ENCODE peak calls at places on chromosomes 11 and 22, in five cellular contexts. F is Calu3, E is MCF 10A, I is stomach, W is AG10803. T is an unnamed sample.

GRCh38 chr11:86580535-86580934 is 91.9 kb downstream of the ME3 start:
- DNase-seq in F (no peak), E (no peak), I (no peak), W (no peak), T (no peak)

GRCh38 chr11:1693327-1694063 is 3.5 kb upstream of the KRTAP5-6 start:
- DNase-seq in E (peak), I (peak), F (peak), W (peak), T (peak)

GRCh38 chr22:45413368-45414211 is at the start of the genes RIBC2 and SMC1B:
- DNase-seq in F (peak), E (peak), I (peak), W (peak), T (no peak)

GRCh38 chr22:25156736-25157135 is 42.9 kb upstream of the CRYBB3 start:
- DNase-seq in F (no peak), W (no peak), E (no peak), I (no peak), T (no peak)

GRCh38 chr11:72102946-72103753 is at the start of gene LAMTOR1:
- DNase-seq in F (peak), I (peak), W (peak), E (peak), T (peak)

GRCh38 chr11:62337682-62338181 is 484 bp downstream of the ASRGL1 start:
- DNase-seq in W (no peak), F (peak), I (peak), E (no peak), T (no peak)

GRCh38 chr11:2554338-2555240 is 109.8 kb downstream of the KCNQ1 start:
- DNase-seq in I (no peak), W (no peak), F (no peak), E (no peak), T (no peak)

GRCh38 chr11:126662055-126662790 is 306.7 kb downstream of the ST3GAL4 start:
- DNase-seq in F (no peak), I (no peak), W (no peak), E (no peak), T (no peak)

GRCh38 chr11:2204361-2205213 is 33.0 kb upstream of the TH start:
- DNase-seq in I (no peak), F (no peak), W (no peak), E (no peak), T (no peak)

GRCh38 chr22:47323518-47323917 is 561.1 kb downstream of the TBC1D22A start:
- DNase-seq in I (no peak), F (no peak), E (no peak), W (no peak), T (no peak)

GRCh38 chr11:1165256-1166041 is 7.7 kb downstream of the MUC5AC start:
- DNase-seq in F (no peak), E (no peak), W (no peak), I (peak), T (no peak)

GRCh38 chr11:9396752-9397151 is 12.3 kb downstream of the IPO7 start:
- DNase-seq in F (no peak), E (no peak), I (no peak), W (no peak), T (no peak)

GRCh38 chr11:84722583-84723108 is 904.5 kb downstream of the DLG2 start:
- DNase-seq in I (no peak), F (no peak), W (no peak), E (no peak), T (no peak)

GRCh38 chr11:112694813-112695212 is 266.4 kb upstream of the NCAM1 start:
- DNase-seq in I (no peak), F (no peak), W (no peak), E (peak), T (no peak)

GRCh38 chr11:18013790-18014507 is 1.1 kb upstream of the SERGEF start:
- DNase-seq in E (no peak), W (no peak), I (no peak), F (no peak), T (no peak)

GRCh38 chr11:86182976-86183584 is 61.5 kb upstream of the EED start:
- DNase-seq in W (no peak), E (peak), I (peak), F (peak), T (no peak)

GRCh38 chr22:26416670-26417270 is 12.3 kb upstream of the ASPHD2 start:
- DNase-seq in I (no peak), W (peak), F (peak), E (peak), T (no peak)

GRCh38 chr11:59218893-59219292 is 6.2 kb upstream of the MPEG1 start:
- DNase-seq in E (no peak), F (no peak), W (no peak), I (no peak), T (no peak)

GRCh38 chr11:117492578-117493251 is 165.1 kb downstream of the CEP164 start:
- DNase-seq in W (no peak), E (no peak), I (no peak), F (no peak), T (no peak)

GRCh38 chr22:29083576-29084566 is 11.0 kb downstream of the KREMEN1 start:
- DNase-seq in W (no peak), I (no peak), F (no peak), E (no peak), T (no peak)

GRCh38 chr11:22467248-22467647 is 129.1 kb downstream of the SLC17A6 start:
- DNase-seq in F (no peak), W (peak), I (no peak), E (no peak), T (no peak)

GRCh38 chr11:30879322-30880020 is 293.3 kb upstream of the MPPED2 start:
- DNase-seq in W (no peak), I (peak), E (no peak), F (no peak), T (no peak)

GRCh38 chr11:704799-705645 is 1.0 kb upstream of the EPS8L2 start:
- DNase-seq in I (peak), E (peak), W (no peak), F (peak), T (no peak)

GRCh38 chr11:88508558-88508807 is 170.9 kb upstream of the CTSC start:
- DNase-seq in W (no peak), F (no peak), E (no peak), I (no peak), T (no peak)

GRCh38 chr11:131302831-131303230 is 67.6 kb upstream of the NTM start:
- DNase-seq in E (no peak), I (no peak), W (peak), F (no peak), T (no peak)

GRCh38 chr11:62680825-62681240 is 2.0 kb upstream of the UBXN1 start:
- DNase-seq in E (peak), F (peak), I (peak), W (peak), T (no peak)

GRCh38 chr22:39215430-39216142 is 29.2 kb downstream of the PDGFB start:
- DNase-seq in I (no peak), W (no peak), F (no peak), E (no peak), T (no peak)

GRCh38 chr11:130945945-130946344 is 29.7 kb upstream of the SNX19 start:
- DNase-seq in I (no peak), W (peak), E (peak), F (no peak), T (peak)

GRCh38 chr11:69821511-69822040 is 2.4 kb upstream of the FGF3 start:
- DNase-seq in W (no peak), E (no peak), I (no peak), F (no peak), T (no peak)

DNA sequence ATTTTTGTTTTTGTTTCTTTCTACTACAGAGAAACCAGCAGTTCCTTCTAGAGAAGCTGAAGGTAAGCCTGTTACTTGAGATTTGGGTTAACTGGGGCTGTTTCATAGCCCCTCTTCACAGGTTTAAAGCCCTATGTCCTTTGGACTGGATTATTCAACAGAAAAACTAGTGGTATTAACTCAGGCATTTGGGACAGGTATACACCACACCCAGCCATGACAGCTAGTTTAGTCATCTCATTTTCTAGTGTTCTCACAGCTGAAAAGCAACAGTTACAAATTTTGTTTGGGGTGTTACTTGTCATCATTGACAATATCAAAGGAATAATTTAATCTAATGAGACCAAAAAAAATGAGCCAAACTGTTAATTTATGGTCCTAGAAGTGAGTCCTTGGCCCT is 14.0 kb downstream of the LAYN start:
- DNase-seq in F (no peak), W (no peak), I (no peak), E (peak), T (no peak)
- TF ChIP-seq CTCF in F (no peak), W (no peak), I (no peak), E (no peak), T (no peak)

GRCh38 chr11:5125221-5125620 is 12.9 kb downstream of the OR52A5 start:
- DNase-seq in W (no peak), F (no peak), E (no peak), I (no peak), T (no peak)

GRCh38 chr11:5118893-5119292 is 19.3 kb downstream of the OR52A5 start:
- DNase-seq in W (no peak), F (no peak), I (no peak), E (no peak), T (no peak)

GRCh38 chr11:5129457-5129877 is 8.7 kb downstream of the OR52A5 start:
- DNase-seq in I (no peak), W (no peak), F (no peak), E (no peak), T (no peak)

DNA sequence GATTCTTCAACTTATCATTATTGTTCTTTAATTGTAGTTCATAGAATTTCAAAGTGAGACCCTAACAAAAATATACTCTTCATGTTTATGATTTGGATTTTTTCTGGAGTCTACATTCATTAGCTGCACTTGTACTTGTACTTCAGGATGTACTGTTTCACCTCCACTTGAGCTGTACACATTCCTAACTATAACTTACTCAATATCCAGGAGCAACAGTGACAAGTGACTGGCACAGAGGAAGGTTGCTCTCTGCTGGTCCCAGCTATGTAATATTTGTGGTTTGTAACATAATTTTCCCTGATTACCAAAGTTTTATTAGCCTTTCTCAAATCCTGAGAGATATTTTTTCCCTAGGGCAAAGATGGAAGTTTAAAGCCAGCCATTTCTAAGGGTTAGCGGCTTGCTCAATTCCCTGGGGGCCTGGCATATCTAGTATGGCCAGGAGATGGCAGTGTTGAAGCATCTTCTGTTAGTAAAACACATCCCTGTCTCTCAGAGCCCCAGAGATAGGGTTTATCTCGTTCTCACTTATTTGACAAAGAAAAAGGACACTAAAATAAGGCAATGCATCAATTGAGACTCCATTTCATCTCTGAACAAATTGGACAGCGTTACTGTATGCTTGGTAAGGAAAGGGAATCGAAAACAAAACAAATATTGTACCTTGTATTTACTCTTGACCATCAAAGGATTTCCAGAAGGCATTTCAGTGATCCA is 14.2 kb downstream of the OR52A5 start:
- DNase-seq in E (peak), W (peak), F (peak), I (peak), T (no peak)
- TF ChIP-seq CTCF in E (peak), W (peak), F (peak), I (no peak), T (peak)

DNA sequence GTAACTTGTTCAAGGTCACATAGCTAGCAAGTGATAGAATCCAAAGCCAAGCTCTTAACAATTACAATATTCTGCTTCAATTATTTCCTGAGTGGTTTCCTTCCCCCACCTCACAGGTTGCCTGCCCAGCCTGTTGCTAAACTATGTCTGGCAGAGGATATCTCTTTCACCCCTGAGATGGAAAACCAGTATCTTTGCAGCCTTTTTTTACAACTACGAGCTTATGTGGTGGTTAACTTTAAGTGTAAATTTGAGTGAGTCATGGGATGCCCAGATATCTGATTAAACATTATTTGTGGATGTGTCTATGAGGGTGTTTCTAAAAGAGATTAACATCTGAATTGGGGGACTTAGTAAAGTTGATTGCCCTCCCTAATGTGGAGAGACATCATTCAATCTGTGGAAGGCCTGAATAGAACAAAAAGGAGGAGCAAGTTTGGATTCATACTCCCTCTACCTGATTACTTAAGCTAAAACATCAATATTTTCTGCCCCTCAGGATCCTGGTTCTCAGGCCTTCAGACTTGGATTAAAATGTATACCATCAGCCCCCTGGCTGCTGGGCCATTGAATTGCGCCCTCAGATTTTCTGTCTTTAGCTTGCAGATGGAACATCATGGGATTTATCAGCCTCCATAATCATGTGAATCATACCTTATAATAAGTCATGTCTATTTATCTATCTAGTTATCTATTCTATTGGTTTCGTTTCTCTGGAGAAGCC is 911.9 kb downstream of the METTL15 start:
- DNase-seq in F (peak), E (peak), I (no peak), W (peak), T (no peak)
- TF ChIP-seq CTCF in F (peak), E (peak), I (no peak), W (peak), T (no peak)

GRCh38 chr11:32396991-32397390 is 38.3 kb downstream of the WT1 start:
- DNase-seq in W (peak), E (no peak), F (no peak), I (no peak), T (no peak)
- TF ChIP-seq CTCF in W (no peak), E (no peak), F (no peak), I (no peak), T (no peak)

GRCh38 chr11:15923169-15923568 is 433.2 kb downstream of the SOX6 start:
- DNase-seq in W (no peak), F (no peak), I (no peak), E (peak), T (no peak)
- TF ChIP-seq CTCF in W (no peak), F (no peak), I (no peak), E (no peak), T (no peak)

DNA sequence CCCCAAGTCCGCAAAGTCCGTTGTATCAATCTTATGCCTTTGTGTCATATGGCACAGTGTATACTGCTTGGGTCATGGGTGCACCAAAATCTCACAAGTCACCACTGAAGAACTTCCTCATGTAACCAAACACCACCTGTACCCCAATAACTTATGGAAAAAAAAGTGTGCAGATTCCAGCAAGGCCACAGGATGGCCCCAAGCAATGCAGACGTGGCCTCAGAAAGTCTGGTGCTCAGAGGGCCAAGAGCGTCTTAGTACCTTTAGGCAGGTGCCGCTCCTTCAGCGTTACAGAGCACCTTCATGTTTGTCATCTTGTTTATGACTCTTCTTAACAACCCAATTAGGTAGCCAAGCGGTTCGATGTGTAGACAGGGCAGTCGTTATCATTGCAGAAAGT is 65.3 kb downstream of the PRDM11 start:
- DNase-seq in E (no peak), I (no peak), W (no peak), F (no peak), T (no peak)
- TF ChIP-seq CTCF in E (no peak), I (no peak), W (no peak), F (no peak), T (no peak)

GRCh38 chr22:35970601-35971417 is 57.8 kb downstream of the RBFOX2 start:
- DNase-seq in F (no peak), I (no peak), E (no peak), W (no peak), T (no peak)

GRCh38 chr22:35967046-35967397 is 61.6 kb downstream of the RBFOX2 start:
- DNase-seq in W (no peak), E (no peak), F (no peak), I (no peak), T (no peak)

GRCh38 chr22:35963237-35963810 is 65.3 kb downstream of the RBFOX2 start:
- DNase-seq in I (no peak), W (no peak), F (no peak), E (no peak), T (no peak)

GRCh38 chr22:35961480-35961902 is 67.1 kb downstream of the RBFOX2 start:
- DNase-seq in E (peak), W (peak), F (peak), I (no peak), T (peak)

DNA sequence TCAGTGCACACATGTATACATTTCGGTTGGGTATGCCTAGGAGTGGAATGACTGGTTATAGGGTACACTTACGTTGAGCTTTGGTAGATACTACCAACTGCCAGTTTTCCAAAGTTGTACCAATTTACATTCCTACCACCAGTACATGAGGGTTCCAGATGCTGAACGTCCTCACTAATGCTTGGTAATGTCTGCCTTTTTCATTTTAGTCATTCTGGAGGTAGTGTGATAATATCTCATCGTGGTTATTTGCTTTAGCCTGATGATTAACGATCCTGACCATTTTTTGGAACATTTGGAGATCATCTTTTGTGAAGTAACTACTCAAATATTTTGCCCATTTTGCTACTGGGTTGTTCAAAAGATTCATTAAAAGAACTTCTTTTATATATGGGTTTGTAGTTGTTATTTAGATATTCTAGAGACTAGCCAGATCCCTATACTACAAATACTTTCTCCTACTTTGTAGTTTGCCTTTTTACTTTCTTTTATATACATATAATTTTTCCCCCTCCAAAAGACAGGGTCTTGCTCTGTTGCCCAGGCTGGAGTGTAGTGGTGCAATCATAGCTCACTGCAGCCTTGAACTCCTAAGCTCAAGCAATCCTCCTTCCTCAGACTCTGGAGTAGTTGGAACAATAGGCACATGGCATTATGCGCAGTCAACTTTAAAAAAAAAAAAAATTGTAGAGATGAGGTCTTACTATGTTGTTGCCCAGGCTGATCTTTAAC is 62.1 kb downstream of the RBFOX2 start:
- DNase-seq in I (no peak), F (no peak), E (no peak), W (peak), T (no peak)
- TF ChIP-seq CTCF in I (no peak), F (no peak), E (no peak), W (peak), T (no peak)

GRCh38 chr22:43923631-43924548 is at the start of gene PNPLA3:
- DNase-seq in F (peak), I (peak), E (peak), W (peak), T (peak)
- TF ChIP-seq CTCF in F (peak), I (no peak), E (no peak), W (peak), T (no peak)

DNA sequence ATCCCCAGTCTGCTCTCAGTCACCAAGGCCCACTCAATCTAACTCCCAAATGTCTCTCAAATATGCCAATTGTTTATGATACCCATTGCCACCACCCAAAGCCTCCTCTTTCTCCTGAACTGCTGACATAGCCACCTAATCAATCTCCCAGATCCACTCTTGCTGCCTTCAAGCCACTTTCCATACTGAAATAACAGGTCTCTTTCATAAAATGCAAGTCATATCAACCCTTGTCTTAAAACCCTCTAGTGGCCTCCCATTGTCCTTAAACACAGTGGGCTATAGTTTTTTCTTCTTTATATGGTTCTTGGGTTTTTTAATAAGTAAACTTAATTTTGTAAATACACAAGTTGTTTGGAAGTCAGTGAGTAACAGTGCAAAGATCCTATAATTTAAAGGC is 155.2 kb upstream of the ZC3H12C start:
- DNase-seq in W (no peak), F (no peak), E (no peak), I (no peak), T (no peak)
- TF ChIP-seq CTCF in W (no peak), F (no peak), E (no peak), I (no peak), T (no peak)